ENCODE peak calls at places on chromosomes 3 and 15, in four cellular contexts. R, W, E and N are unnamed samples.

GRCh38 chr3:148146947-148147346 is 550.8 kb upstream of the AGTR1 start:
- DNase-seq in R (no peak), W (no peak), E (peak), N (peak)

GRCh38 chr3:194503101-194503531 is 16.3 kb upstream of the ATP13A3 start:
- DNase-seq in R (no peak), W (no peak), E (no peak), N (no peak)

GRCh38 chr15:62209821-62210220 is 44.7 kb upstream of the C2CD4B start:
- DNase-seq in R (peak), W (no peak), E (peak), N (no peak)

GRCh38 chr15:44243829-44244228 is 44.7 kb upstream of the GOLM2 start:
- DNase-seq in R (no peak), W (no peak), E (no peak), N (no peak)

GRCh38 chr3:152302521-152303021 is 33.8 kb downstream of the MBNL1 start:
- DNase-seq in R (no peak), W (peak), E (no peak), N (peak)

GRCh38 chr15:34055868-34056595 is 17.0 kb upstream of the AVEN start:
- DNase-seq in R (no peak), W (no peak), E (peak), N (no peak)

GRCh38 chr3:14565791-14566588 is 25.8 kb upstream of the GRIP2 start:
- DNase-seq in R (peak), W (no peak), E (no peak), N (no peak)

GRCh38 chr15:46416544-46416943 is 781.7 kb downstream of the SQOR start:
- DNase-seq in R (no peak), W (no peak), E (no peak), N (no peak)

GRCh38 chr3:186757686-186758220 is 25.6 kb upstream of the EIF4A2 start:
- DNase-seq in R (no peak), W (no peak), E (no peak), N (no peak)

GRCh38 chr3:196619213-196619612 is 20.3 kb upstream of the NRROS start:
- DNase-seq in R (no peak), W (no peak), E (no peak), N (no peak)

DNA sequence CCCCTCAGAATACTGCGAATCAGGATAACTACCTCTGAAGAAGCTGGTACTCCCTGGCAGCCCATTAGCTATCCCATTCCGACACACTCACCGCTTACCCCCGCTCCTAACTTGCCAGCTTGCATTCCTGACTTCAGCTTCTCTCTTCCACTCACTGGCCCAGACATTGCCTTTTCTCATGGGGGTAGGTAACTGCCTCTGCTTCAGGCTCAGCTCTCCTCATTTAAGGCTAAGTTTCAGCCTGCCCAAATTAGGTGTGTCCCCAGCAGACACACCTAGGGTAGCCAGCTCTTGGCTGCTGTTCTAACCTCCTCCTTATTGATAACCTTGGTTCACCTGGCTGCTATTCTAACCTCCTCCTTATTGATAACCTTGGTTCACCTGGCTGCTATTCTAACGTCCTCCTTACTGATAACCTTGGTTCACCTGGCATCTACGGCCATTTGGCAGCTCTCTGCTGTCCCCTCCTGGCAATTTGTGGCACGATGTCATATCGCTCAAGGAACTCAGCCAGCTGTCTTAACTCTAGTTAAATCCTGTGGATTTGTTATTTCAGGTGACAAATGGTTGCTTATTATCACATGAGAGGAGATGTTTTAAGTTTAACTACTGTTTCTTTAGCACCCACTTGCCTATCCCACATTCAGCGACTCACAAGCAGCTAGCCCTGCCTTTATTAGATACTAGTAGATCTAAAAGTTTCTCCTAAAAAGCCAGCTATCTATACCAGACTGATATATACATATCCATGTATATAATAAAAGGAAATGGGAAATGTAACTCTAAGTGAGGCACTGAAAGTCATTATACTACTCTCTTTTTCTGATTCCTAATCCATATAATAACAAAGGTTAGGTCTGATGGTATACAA is 106.5 kb upstream of the ACP3 start:
- DNase-seq in R (peak), W (peak), E (peak), N (no peak)
- TF ChIP-seq CTCF in R (peak), W (peak), E (peak), N (peak)

GRCh38 chr3:142225885-142226215 is 465 bp upstream of the GK5 start:
- DNase-seq in R (no peak), W (no peak), E (no peak), N (no peak)

GRCh38 chr3:142226474-142226873 is 1.1 kb upstream of the GK5 start:
- DNase-seq in R (no peak), W (peak), E (no peak), N (no peak)

GRCh38 chr3:142228964-142229363 is 3.6 kb upstream of the GK5 start:
- DNase-seq in R (no peak), W (no peak), E (no peak), N (no peak)

GRCh38 chr3:142223282-142223681 is 2.1 kb downstream of the GK5 start:
- DNase-seq in R (no peak), W (no peak), E (no peak), N (no peak)

GRCh38 chr3:142224482-142225072 is 808 bp downstream of the GK5 start:
- DNase-seq in R (no peak), W (no peak), E (peak), N (no peak)
- H3K4me3 ChIP-seq in R (peak), W (peak), E (peak), N (peak)

DNA sequence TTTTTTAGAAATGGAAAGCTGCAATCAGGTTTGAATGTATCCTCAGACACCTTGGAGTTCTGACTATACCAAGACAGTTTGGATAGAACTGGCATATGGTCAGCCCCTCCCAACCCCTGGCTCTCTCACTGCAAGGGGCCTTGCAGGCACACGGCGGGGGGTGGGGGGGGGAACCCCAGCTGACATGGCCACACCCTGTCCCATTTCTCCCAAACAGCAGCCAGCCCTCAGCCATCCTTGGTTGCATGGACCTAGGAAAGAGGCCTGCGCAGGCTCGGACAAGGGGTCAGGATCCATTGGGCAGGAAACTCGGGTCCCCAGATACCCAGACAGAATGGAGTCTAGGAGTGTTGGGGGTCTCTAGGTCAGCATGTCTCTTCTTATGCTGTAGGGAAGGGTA is 14.5 kb downstream of the CAND2 start:
- DNase-seq in R (no peak), W (no peak), E (no peak), N (no peak)
- TF ChIP-seq CTCF in R (no peak), W (no peak), E (no peak), N (no peak)

GRCh38 chr3:5250467-5251195 is 63.1 kb downstream of the EDEM1 start:
- DNase-seq in R (peak), W (peak), E (peak), N (no peak)
- H3K4me3 ChIP-seq in R (peak), W (peak), E (peak), N (no peak)

GRCh38 chr15:66387176-66388056 is 704 bp downstream of the MAP2K1 start:
- DNase-seq in R (peak), W (peak), E (peak), N (no peak)
- TF ChIP-seq CTCF in R (peak), W (peak), E (peak), N (peak)

DNA sequence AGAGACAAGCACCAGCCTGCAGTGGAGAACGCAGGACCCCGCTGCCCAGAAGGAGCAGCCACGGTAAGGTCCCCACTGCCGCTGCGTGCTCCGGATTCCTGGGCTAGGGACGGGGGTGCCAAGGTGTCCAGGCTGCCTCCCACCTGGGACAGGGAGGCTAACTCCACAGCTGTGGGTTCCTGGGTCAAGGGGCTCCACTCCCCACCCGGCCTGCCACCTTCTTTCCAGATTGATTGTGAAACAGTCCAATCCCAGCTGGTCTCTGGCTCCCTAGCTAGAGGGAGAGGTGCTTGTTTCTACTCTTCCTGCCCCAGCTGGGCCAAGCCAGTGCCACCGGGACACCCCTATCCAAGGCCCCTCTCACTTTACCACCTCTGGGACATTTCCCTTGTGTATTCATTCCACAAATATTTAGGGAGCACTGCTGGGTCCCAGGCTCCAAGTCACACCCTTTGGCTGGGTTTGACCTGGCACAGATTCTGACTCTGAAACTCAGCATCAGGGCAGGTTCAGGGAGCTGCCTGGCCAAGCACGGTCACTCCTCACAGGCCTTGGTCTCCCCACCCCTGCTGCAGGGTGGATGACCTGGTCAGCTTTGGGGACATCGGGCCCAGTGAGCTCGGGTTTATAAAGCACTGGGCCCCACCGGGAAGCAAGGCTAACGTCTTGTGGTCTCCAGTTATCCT is 1.9 kb downstream of the PAK6 start:
- DNase-seq in R (peak), W (no peak), E (no peak), N (no peak)
- H3K4me3 ChIP-seq in R (no peak), W (no peak), E (peak), N (no peak)